ENCODE peak calls at places on chromosomes 12 and 14, in six cellular contexts. O is tibial nerve, I is astrocyte of the spinal cord, S is endodermal cell, M is cardiac muscle cell, C is astrocyte of the cerebellum. Q is an unnamed sample.

GRCh38 chr14:103613517-103613916 is 15.5 kb upstream of the KLC1 start:
- DNase-seq in M (no peak), C (no peak), S (no peak), O (no peak), I (no peak), Q (no peak)

GRCh38 chr14:94801225-94801624 is 31.3 kb upstream of the GSC start:
- DNase-seq in M (no peak), I (no peak), S (no peak), C (no peak), O (no peak), Q (no peak)

GRCh38 chr14:22566845-22567244 is 22.2 kb downstream of the DAD1 start:
- DNase-seq in S (no peak), I (no peak), M (no peak), O (no peak), C (no peak), Q (no peak)

GRCh38 chr14:83838221-83838620 is 1691.7 kb upstream of the FLRT2 start:
- DNase-seq in O (no peak), I (no peak), S (no peak), M (no peak), C (no peak), Q (no peak)

GRCh38 chr12:132563911-132564310 is 46.5 kb downstream of the LRCOL1 start:
- DNase-seq in I (no peak), M (no peak), S (no peak), C (no peak), O (no peak), Q (no peak)

GRCh38 chr12:54292931-54293241 is 7.9 kb downstream of the NFE2 start:
- DNase-seq in C (no peak), I (no peak), M (no peak), O (no peak), S (no peak), Q (no peak)

GRCh38 chr14:92863281-92863680 is 59.7 kb upstream of the CHGA start:
- DNase-seq in S (no peak), O (no peak), I (no peak), C (no peak), M (no peak), Q (no peak)

GRCh38 chr12:66066071-66066928 is 64.2 kb downstream of the LLPH start:
- DNase-seq in C (peak; percentile 90), I (peak; percentile 87), M (peak; percentile 72), O (no peak), S (peak; percentile 60), Q (no peak)

GRCh38 chr14:67514650-67515385 is 18.3 kb upstream of the PLEKHH1 start:
- DNase-seq in C (no peak), S (peak; percentile 77), M (peak; percentile 32), I (peak; percentile 32), O (peak; percentile 16), Q (no peak)

GRCh38 chr14:94489336-94489735 is 13.3 kb upstream of the SERPINA9 start:
- DNase-seq in C (no peak), I (no peak), O (no peak), M (no peak), S (no peak), Q (no peak)

GRCh38 chr12:15979096-15980091 is 68.3 kb downstream of the DERA start:
- DNase-seq in C (peak; percentile 92), M (peak; percentile 74), O (no peak), I (peak; percentile 93), S (peak; percentile 87), Q (peak; percentile 93)

GRCh38 chr12:73629893-73630872 is 907.5 kb upstream of the ATXN7L3B start:
- DNase-seq in O (no peak), S (no peak), M (no peak), I (no peak), C (no peak), Q (no peak)

GRCh38 chr12:46218509-46219095 is 50.2 kb downstream of the SLC38A1 start:
- DNase-seq in C (no peak), M (no peak), O (no peak), S (no peak), I (no peak), Q (no peak)

GRCh38 chr12:46210835-46211439 is 57.9 kb downstream of the SLC38A1 start:
- DNase-seq in I (no peak), S (no peak), M (no peak), O (no peak), C (no peak), Q (no peak)

GRCh38 chr12:46212108-46212982 is 56.5 kb downstream of the SLC38A1 start:
- DNase-seq in S (no peak), I (no peak), C (no peak), M (no peak), O (no peak), Q (peak; percentile 8)

GRCh38 chr12:46217686-46218508 is 50.9 kb downstream of the SLC38A1 start:
- DNase-seq in I (no peak), M (no peak), S (no peak), O (peak; percentile 58), C (no peak), Q (no peak)

GRCh38 chr12:46214668-46215429 is 54.0 kb downstream of the SLC38A1 start:
- DNase-seq in S (no peak), C (no peak), M (no peak), I (no peak), O (no peak), Q (no peak)
- H3K4me3 ChIP-seq in S (no peak overlapping the region), C (no peak overlapping the region), M (no peak overlapping the region), I (no peak overlapping the region), O (no peak overlapping the region), Q (no peak overlapping the region)

DNA sequence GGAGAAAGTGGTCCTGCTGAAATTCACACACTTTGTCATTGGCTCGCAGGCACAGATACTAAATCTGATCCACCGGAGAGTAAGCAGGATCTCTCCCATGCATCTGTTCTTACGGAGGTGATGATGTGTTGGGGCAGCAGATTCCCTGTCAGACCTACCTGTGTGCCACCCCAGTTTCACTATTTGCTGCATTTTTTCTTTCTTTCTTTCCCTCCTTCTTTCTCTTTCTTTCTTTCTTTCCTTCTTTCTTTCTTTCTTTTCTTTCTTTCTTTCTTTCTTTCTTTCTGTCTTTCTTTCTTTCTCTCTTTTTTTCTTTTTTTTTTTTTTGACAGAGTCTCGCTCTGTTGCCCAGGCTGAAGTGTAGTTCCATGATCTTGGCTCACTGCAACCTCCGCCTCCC is 37.4 kb downstream of the WSCD2 start:
- DNase-seq in O (no peak), M (no peak), C (no peak), S (no peak), I (no peak), Q (no peak)
- TF ChIP-seq CTCF in O (no peak), M (no peak), C (no peak), S (no peak), I (no peak), Q (no peak)

DNA sequence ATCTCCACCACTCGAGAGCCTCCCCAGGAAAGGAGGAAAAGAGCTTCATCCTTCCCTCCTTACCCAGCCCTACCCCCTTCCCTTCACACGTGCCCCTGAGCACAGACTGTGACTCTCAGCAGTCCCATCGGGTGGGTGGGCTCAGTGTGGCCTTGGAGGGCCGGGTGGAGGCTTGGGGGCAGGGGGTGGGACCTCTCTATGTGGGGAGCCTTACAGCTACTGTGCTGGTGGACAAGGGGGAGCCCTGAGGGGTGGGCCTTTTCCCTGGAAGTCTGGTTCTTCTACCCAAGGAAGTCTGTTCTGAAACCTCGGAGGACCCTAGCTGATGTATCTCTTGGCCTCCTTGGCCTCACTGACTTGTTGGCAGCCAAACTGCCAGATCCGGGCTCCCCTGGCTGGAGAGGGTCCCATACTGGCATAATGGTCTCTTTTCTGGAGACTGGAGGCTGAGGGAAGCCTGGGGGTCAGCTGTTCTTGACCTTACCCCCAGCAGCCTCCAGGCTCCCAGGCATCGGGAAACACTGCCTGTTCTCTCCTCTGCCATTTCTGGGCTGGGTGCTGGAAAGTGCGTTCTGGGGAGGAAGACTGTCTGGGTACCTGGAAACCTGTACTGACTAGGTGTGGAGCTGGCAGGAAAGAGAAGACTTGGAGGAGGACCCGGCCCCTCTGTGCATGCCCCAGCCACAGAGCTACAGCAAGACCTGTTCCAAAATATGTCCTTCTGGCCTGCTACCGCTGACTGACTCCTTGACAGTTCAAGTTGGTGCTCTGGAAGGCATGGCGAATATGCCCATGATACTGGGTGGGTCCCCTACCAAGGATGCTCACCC is 7.6 kb downstream of the VASH1 start:
- DNase-seq in O (peak; percentile 2), M (no peak), C (no peak), I (no peak), S (peak; percentile 40), Q (no peak)
- H3K4me3 ChIP-seq in O (no peak overlapping the region), M (no peak overlapping the region), C (no peak overlapping the region), I (no peak overlapping the region), S (no peak overlapping the region), Q (no peak overlapping the region)

GRCh38 chr12:11767029-11767724 is 117.7 kb downstream of the ETV6 start:
- DNase-seq in C (no peak), I (no peak), S (peak; percentile 20), M (no peak), O (no peak), Q (no peak)
- TF ChIP-seq CTCF in C (no peak), I (no peak), S (no peak), M (no peak), O (no peak), Q (no peak)

GRCh38 chr14:98957211-98958047 is 314.6 kb downstream of the BCL11B start:
- DNase-seq in O (peak; percentile 87), C (peak; percentile 86), S (peak; percentile 39), I (peak; percentile 74), M (peak; percentile 94), Q (peak; percentile 14)
- H3K4me3 ChIP-seq in O (no peak overlapping the region), C (no peak overlapping the region), S (no peak overlapping the region), I (no peak overlapping the region), M (no peak overlapping the region), Q (no peak overlapping the region)

GRCh38 chr12:47164730-47165439 is 85.1 kb upstream of the AMIGO2 start:
- DNase-seq in I (peak; percentile 86), S (no peak), C (peak; percentile 77), M (peak; percentile 37), O (no peak), Q (peak; percentile 74)
- TF ChIP-seq CTCF in I (peak; percentile 17), S (peak; percentile 43), C (no peak), M (peak; percentile 32), O (no peak), Q (no peak)

GRCh38 chr14:73755434-73756014 is 41.3 kb upstream of the PNMA1 start:
- DNase-seq in O (no peak), M (no peak), I (no peak), C (no peak), S (peak; percentile 54), Q (no peak)
- H3K4me3 ChIP-seq in O (peak overlapping the region; percentile 36), M (no peak overlapping the region), I (no peak overlapping the region), C (no peak overlapping the region), S (no peak overlapping the region), Q (no peak overlapping the region)

DNA sequence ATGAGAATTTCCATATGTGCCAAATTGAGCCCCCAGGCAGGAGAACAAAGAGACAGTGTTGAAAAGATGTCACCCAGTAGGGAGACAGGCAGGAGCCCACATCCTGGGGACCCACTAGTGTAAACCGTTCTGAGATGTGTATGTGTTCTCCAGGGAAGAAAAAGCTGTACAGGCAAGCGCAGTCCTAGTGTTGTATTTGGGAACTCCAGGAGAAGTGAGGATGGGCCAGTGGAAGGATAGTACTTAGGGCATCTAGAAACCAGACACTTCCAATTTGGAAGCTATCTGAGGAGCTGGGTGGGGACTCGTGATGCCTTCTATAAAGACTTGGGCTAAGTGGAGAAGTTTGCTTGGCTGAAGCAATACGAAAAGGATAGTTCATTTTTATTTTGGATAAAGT is 108.2 kb upstream of the ARHGAP5 start:
- DNase-seq in M (no peak), O (no peak), I (no peak), C (no peak), S (no peak), Q (no peak)
- TF ChIP-seq CTCF in M (no peak), O (no peak), I (peak; percentile 6), C (no peak), S (no peak), Q (no peak)

GRCh38 chr12:9364224-9365176 is 156.3 kb upstream of the PZP start:
- DNase-seq in S (peak; percentile 93), O (no peak), C (peak; percentile 60), I (peak; percentile 87), M (peak; percentile 59), Q (peak; percentile 41)
- H3K4me3 ChIP-seq in S (no peak overlapping the region), O (no peak overlapping the region), C (peak overlapping the region; percentile 20), I (no peak overlapping the region), M (no peak overlapping the region), Q (peak overlapping the region; percentile 13)

Q was measured in AG09309.